ENCODE peak calls at places on chromosomes 16 and 17, in four cellular contexts. O is AG10803, Z is mesothelial cell of epicardium, G is tibial nerve. E is an unnamed sample.
A peak's percentile ranks its signal among the peaks of the same experiment; 100 is the strongest.

GRCh38 chr17:78671607-78672404 is 94.6 kb upstream of the DNAH17 start:
- DNase-seq in O (no peak), G (no peak), Z (no peak), E (no peak)

GRCh38 chr16:72201387-72201786 is 29.4 kb upstream of the PMFBP1 start:
- DNase-seq in G (no peak), Z (no peak), O (no peak), E (no peak)

GRCh38 chr17:49691086-49691676 is 13.3 kb upstream of the SPOP start:
- DNase-seq in O (no peak), Z (no peak), G (no peak), E (no peak)

GRCh38 chr16:85856585-85856984 is 42.4 kb upstream of the IRF8 start:
- DNase-seq in O (no peak), Z (no peak), G (no peak), E (no peak)

GRCh38 chr17:62653831-62654829 is 26.7 kb downstream of the MRC2 start:
- DNase-seq in G (peak; percentile 52), Z (no peak), O (peak; percentile 81), E (peak; percentile 30)

GRCh38 chr17:36027776-36028175 is 10.0 kb upstream of the CCL23 start:
- DNase-seq in Z (no peak), O (no peak), G (no peak), E (no peak)

GRCh38 chr17:62792122-62792800 is 15.9 kb downstream of the MARCHF10 start:
- DNase-seq in G (no peak), Z (no peak), O (peak; percentile 92), E (peak; percentile 18)

GRCh38 chr16:75486666-75487313 is 8.5 kb downstream of the CHST6 start:
- DNase-seq in Z (no peak), O (no peak), G (no peak), E (no peak)

GRCh38 chr17:11506635-11507034 is 91.6 kb upstream of the DNAH9 start:
- DNase-seq in G (no peak), Z (no peak), O (no peak), E (peak; percentile 65)

GRCh38 chr17:7398612-7399011 is 4.3 kb upstream of the PLSCR3 start:
- DNase-seq in O (no peak), G (no peak), Z (no peak), E (no peak)

GRCh38 chr17:8710766-8711165 is 33.9 kb downstream of the CCDC42 start:
- DNase-seq in G (no peak), Z (no peak), O (no peak), E (no peak)

GRCh38 chr17:44637066-44637465 is 19.2 kb upstream of the MEIOC start:
- DNase-seq in Z (no peak), O (no peak), G (no peak), E (peak; percentile 42)

GRCh38 chr17:44630703-44631102 is 25.6 kb upstream of the MEIOC start:
- DNase-seq in G (no peak), O (no peak), Z (no peak), E (no peak)

GRCh38 chr17:44633998-44634397 is 22.3 kb upstream of the MEIOC start:
- DNase-seq in G (no peak), O (no peak), Z (no peak), E (no peak)

GRCh38 chr17:44636562-44636961 is 19.7 kb upstream of the MEIOC start:
- DNase-seq in O (peak; percentile 76), Z (no peak), G (no peak), E (peak; percentile 60)
- TF ChIP-seq CTCF in O (peak; percentile 77), Z (peak; percentile 28), G (peak; percentile 43), E (no peak)

GRCh38 chr16:58507195-58507962 is 7.4 kb downstream of the NDRG4 start:
- DNase-seq in G (no peak), O (no peak), Z (no peak), E (peak; percentile 65)
- TF ChIP-seq CTCF in G (no peak), O (no peak), Z (no peak), E (peak; percentile 68)

GRCh38 chr16:1342526-1343427 is 8.9 kb downstream of the TSR3 start:
- DNase-seq in O (peak; percentile 58), Z (peak; percentile 89), G (peak; percentile 64), E (peak; percentile 94)
- TF ChIP-seq CTCF in O (no peak), Z (no peak), G (no peak), E (no peak)

DNA sequence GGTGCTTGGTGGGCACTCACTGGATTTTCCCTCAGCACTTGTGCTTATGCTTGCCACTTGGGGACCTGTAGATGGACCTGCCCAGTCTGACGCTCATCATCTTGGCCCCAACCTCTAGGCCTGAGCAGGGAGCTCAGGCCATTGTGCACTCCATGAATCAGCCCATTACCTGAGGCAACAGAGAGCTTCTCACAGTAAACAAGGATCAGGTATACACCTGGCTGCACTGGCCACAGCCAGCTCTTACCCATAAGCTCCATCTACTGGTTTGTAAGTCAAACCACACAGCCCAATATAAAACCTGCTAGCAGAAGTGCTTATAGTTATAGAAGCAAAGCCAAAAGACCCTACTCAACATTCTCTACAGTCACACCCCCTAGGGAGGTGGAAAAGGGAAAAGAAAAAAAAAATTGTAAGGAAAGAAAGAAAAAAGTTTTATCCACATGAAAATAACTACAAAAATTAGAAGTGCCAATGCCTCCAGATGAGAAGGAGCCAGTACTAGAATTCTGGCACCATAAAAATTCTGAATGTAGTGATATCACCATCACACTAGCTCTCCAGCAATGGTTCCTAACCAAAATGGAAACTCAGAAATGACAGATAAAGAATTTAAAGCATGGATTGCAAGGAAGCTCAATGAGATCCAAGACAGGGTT is 87.8 kb upstream of the CDH5 start:
- DNase-seq in Z (no peak), O (no peak), G (no peak), E (no peak)
- TF ChIP-seq CTCF in Z (no peak), O (no peak), G (no peak), E (no peak)

GRCh38 chr16:52113812-52114211 is 433.1 kb downstream of the TOX3 start:
- DNase-seq in G (no peak), Z (no peak), O (no peak), E (no peak)

GRCh38 chr16:52117171-52117570 is 429.8 kb downstream of the TOX3 start:
- DNase-seq in Z (no peak), O (no peak), G (no peak), E (no peak)

DNA sequence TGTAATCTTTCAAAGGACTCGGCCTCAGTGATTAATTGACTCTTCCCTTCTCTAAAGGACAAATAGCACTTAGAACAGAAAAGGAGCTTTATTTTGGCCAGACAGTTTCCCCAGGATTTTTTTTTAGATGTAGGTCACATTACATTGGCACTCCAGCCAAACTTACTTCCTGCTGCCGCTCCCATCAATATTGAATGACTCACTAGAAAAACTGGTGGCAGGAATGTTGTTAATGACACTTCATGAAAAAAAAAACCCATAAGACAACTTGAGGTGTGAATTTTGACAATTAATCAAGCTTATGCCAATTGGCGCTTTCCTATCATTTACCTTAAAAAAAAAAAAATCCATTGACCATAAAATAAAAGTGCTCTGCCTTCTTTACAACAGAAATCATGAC is 432.5 kb downstream of the TOX3 start:
- DNase-seq in Z (no peak), G (no peak), O (no peak), E (no peak)
- TF ChIP-seq CTCF in Z (no peak), G (no peak), O (no peak), E (no peak)

GRCh38 chr17:76472726-76473125 is 5.3 kb downstream of the AANAT start:
- DNase-seq in O (no peak), G (no peak), Z (no peak), E (no peak)

GRCh38 chr17:76474238-76474637 is 6.8 kb downstream of the AANAT start:
- DNase-seq in G (no peak), Z (no peak), O (no peak), E (no peak)

GRCh38 chr17:76472258-76472645 is 4.8 kb downstream of the AANAT start:
- DNase-seq in G (no peak), O (no peak), Z (no peak), E (no peak)

GRCh38 chr17:76474894-76475293 is 7.5 kb downstream of the AANAT start:
- DNase-seq in Z (no peak), G (no peak), O (no peak), E (no peak)

DNA sequence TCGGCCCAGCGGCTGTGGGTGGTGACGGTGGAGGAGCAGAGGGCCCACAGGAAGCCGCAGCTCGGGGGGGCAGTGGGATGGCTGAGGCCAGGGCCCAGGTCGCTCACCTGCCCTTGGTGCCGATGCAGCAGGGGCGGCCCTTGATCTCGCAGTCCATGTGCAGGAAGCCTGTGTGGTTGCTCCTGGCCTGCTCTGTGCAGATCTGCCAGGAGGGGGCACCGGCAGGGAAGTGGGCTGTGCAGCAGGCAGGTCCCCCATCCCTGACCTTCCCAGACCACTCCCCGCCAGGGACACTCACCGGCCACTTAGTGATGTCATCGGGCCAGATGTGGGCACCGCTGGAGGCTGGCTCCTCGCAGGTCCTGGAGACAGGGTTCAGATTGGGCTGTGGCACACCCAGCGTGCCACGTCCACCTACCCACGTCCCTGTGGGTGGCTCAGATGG is 6.2 kb downstream of the AANAT start:
- DNase-seq in O (no peak), Z (no peak), G (no peak), E (peak; percentile 40)
- TF ChIP-seq CTCF in O (peak; percentile 26), Z (no peak), G (no peak), E (no peak)

E was measured in NB4.